ENCODE peak calls at places on chromosomes 11 and 22, in four cellular contexts. X, H, P and Q are unnamed samples.

GRCh38 chr22:24727218-24727851 is 47.2 kb downstream of the PIWIL3 start:
- DNase-seq in X (no peak), H (peak), P (peak), Q (peak)

GRCh38 chr11:4511267-4511666 is 28.8 kb downstream of the OR52K1 start:
- DNase-seq in X (no peak), H (no peak), P (no peak), Q (no peak)

GRCh38 chr11:61749607-61750217 is 2.7 kb upstream of the MYRF start:
- DNase-seq in X (peak), H (peak), P (peak), Q (no peak)

GRCh38 chr11:536841-537621 is at the start of gene LRRC56:
- DNase-seq in X (peak), H (peak), P (peak), Q (no peak)

GRCh38 chr11:111367411-111368284 is 11.4 kb downstream of the POU2AF1 start:
- DNase-seq in X (no peak), H (no peak), P (no peak), Q (no peak)

GRCh38 chr11:2796508-2797180 is 88.9 kb downstream of the CDKN1C start:
- DNase-seq in X (peak), H (no peak), P (no peak), Q (no peak)

GRCh38 chr11:33652407-33652806 is 48.2 kb downstream of the C11orf91 start:
- DNase-seq in X (no peak), H (no peak), P (no peak), Q (no peak)

GRCh38 chr22:49724030-49724892 is 103.4 kb downstream of the BRD1 start:
- DNase-seq in X (no peak), H (no peak), P (no peak), Q (no peak)

GRCh38 chr11:108897071-108897481 is 232.2 kb downstream of the DDX10 start:
- DNase-seq in X (no peak), H (no peak), P (no peak), Q (no peak)

GRCh38 chr11:33444835-33445594 is 187.8 kb downstream of the HIPK3 start:
- DNase-seq in X (no peak), H (no peak), P (no peak), Q (no peak)

GRCh38 chr11:69437876-69438205 is 43.6 kb upstream of the LINC01488 start:
- DNase-seq in X (no peak), H (no peak), P (no peak), Q (no peak)

GRCh38 chr22:39994046-39994565 is 648 bp upstream of the FAM83F start:
- DNase-seq in X (no peak), H (no peak), P (peak), Q (no peak)

GRCh38 chr22:24164823-24165379 is 16.4 kb upstream of the SUSD2 start:
- DNase-seq in X (no peak), H (no peak), P (no peak), Q (no peak)

GRCh38 chr11:112826788-112827187 is 134.4 kb upstream of the NCAM1 start:
- DNase-seq in X (no peak), H (no peak), P (no peak), Q (no peak)

GRCh38 chr11:62856333-62856910 is 17.0 kb upstream of the WDR74 start:
- DNase-seq in X (no peak), H (no peak), P (no peak), Q (no peak)

GRCh38 chr11:82733444-82734119 is at the start of gene FAM181B:
- DNase-seq in X (peak), H (no peak), P (peak), Q (peak)

GRCh38 chr22:50059185-50059880 is 1.2 kb upstream of the TTLL8 start:
- DNase-seq in X (peak), H (peak), P (peak), Q (peak)

GRCh38 chr11:96169250-96169649 is 173.7 kb downstream of the MAML2 start:
- DNase-seq in X (no peak), H (no peak), P (no peak), Q (no peak)

GRCh38 chr22:48675828-48676145 is 1151.9 kb downstream of the BRD1 start:
- DNase-seq in X (no peak), H (no peak), P (no peak), Q (no peak)

GRCh38 chr11:91296628-91297027 is 928.0 kb upstream of the FAT3 start:
- DNase-seq in X (no peak), H (no peak), P (no peak), Q (no peak)

GRCh38 chr11:44374001-44374400 is 64.1 kb upstream of the ALX4 start:
- DNase-seq in X (no peak), H (no peak), P (no peak), Q (no peak)

GRCh38 chr11:65944767-65945166 is 513 bp upstream of the TSGA10IP start:
- DNase-seq in X (no peak), H (no peak), P (no peak), Q (no peak)

GRCh38 chr11:65945430-65945911 is at the start of gene TSGA10IP:
- DNase-seq in X (peak), H (no peak), P (no peak), Q (no peak)

GRCh38 chr11:65946655-65947054 is 1.4 kb downstream of the TSGA10IP start:
- DNase-seq in X (no peak), H (no peak), P (no peak), Q (no peak)

GRCh38 chr11:65947133-65947532 is 1.9 kb downstream of the TSGA10IP start:
- DNase-seq in X (peak), H (no peak), P (no peak), Q (no peak)

DNA sequence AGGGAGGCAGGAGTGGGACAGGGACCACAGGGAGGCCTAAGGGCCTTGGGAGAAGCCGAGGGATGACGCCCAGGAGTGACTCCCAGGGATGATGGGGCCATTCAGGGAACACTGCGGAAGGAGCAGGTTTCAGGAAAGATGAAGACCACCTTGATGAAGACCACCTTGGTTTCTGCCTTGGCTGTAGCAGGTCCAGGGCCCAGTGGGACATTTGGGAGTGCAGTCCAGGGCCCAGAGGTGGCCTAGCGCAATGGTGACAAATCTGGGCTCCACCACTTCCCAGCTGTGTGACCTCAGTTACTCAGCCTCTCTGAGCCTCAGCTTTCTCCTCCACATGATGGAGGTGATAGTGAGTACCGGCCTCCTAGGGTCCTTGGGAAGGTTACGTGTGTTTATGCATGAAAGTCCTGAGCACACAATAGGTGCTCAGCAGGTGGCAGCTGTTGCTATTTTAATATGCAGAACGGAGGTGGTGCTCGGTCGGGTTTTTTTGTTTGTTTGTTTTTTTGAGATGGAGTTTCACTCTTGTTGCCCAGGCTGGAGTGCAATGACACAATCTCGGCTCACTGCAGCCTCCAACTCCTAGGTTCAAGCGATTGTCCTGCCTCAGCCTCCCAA is 770 bp downstream of the TSGA10IP start:
- DNase-seq in X (peak), H (no peak), P (no peak), Q (no peak)
- TF ChIP-seq ELF4 in X (no peak), H (no peak), P (no peak), Q (no peak)

GRCh38 chr11:118398797-118399564 is 2.4 kb upstream of the ATP5MG start:
- DNase-seq in X (no peak), H (no peak), P (no peak), Q (no peak)
- TF ChIP-seq ELF4 in X (no peak), H (no peak), P (no peak), Q (no peak)

DNA sequence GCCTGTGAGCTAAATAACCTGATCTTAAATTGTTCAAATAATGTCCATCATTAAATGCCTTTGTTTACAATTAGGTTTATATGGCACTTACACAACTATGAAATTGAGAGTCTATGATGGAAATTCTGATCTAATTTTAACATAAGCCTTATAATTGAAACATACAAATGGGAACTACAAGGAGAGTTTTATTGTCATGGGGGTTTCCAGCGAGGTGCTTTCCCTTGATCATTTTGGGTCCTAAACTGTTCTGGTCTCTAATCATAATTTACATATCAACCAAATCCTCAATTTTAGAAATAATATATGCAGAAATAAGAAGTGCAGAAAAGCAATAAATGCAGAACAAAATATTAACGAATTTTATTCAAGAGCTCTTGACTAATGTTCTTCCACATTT is 44.9 kb downstream of the RRAS2 start:
- DNase-seq in X (no peak), H (no peak), P (no peak), Q (no peak)
- TF ChIP-seq ELF4 in X (no peak), H (no peak), P (no peak), Q (no peak)

GRCh38 chr11:32328392-32328791 is 106.9 kb downstream of the WT1 start:
- DNase-seq in X (no peak), H (no peak), P (peak), Q (no peak)

GRCh38 chr11:32326522-32326921 is 108.8 kb downstream of the WT1 start:
- DNase-seq in X (no peak), H (no peak), P (no peak), Q (no peak)

GRCh38 chr11:32325725-32326124 is 109.6 kb downstream of the WT1 start:
- DNase-seq in X (no peak), H (no peak), P (no peak), Q (no peak)

GRCh38 chr11:32325187-32325586 is 110.2 kb downstream of the WT1 start:
- DNase-seq in X (no peak), H (no peak), P (no peak), Q (no peak)

GRCh38 chr11:32323814-32324130 is 111.6 kb downstream of the WT1 start:
- DNase-seq in X (no peak), H (no peak), P (no peak), Q (no peak)
- TF ChIP-seq ELF4 in X (no peak), H (no peak), P (no peak), Q (no peak)

GRCh38 chr11:121300313-121300971 is 7.9 kb downstream of the SC5D start:
- DNase-seq in X (no peak), H (no peak), P (no peak), Q (no peak)
- TF ChIP-seq ELF4 in X (no peak), H (no peak), P (no peak), Q (no peak)

DNA sequence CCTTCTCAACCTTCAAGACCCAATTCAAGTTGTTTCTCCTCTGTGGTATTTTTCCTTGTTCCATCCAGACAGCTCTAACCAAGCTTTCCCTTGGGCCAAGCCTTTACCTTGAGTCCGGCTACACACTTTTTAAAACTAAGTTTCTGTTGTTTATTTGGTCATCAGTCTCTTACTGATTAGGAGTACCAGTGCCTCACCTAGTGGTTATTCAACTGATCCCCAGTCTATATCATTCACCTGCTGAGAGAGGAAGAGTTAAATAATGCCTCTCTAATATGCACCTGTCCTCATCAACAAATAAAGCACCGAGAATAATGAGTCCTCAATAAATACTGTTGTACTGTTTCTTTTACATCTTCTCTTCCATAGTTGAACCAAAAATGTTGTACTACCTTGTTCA is 160.8 kb downstream of the MSANTD4 start:
- DNase-seq in X (no peak), H (no peak), P (no peak), Q (no peak)
- TF ChIP-seq ELF4 in X (no peak), H (no peak), P (no peak), Q (no peak)